ENCODE peak calls at places on chromosome 22, in seven cellular contexts. One of them, this sample, is unnamed.

GRCh38 chr22:38881464-38881871 is 9.5 kb upstream of the CBX6 start:
- DNase-seq in HFFc6: peak
- DNase-seq in lower lobe of right lung: no peak
- DNase-seq in GM06990: no peak
- DNase-seq in bronchial epithelial cell: no peak
- DNase-seq in spleen: no peak
- DNase-seq in CD4-positive, alpha-beta T cell: no peak
- DNase-seq in this sample: no peak

GRCh38 chr22:45207981-45208664 is 32.6 kb downstream of the KIAA0930 start:
- DNase-seq in CD4-positive, alpha-beta T cell: no peak
- DNase-seq in HFFc6: peak
- DNase-seq in bronchial epithelial cell: peak
- DNase-seq in lower lobe of right lung: no peak
- DNase-seq in spleen: peak
- DNase-seq in GM06990: no peak
- DNase-seq in this sample: no peak

GRCh38 chr22:50720301-50720845 is 17.6 kb upstream of the ACR start:
- DNase-seq in bronchial epithelial cell: no peak
- DNase-seq in spleen: no peak
- DNase-seq in HFFc6: no peak
- DNase-seq in GM06990: no peak
- DNase-seq in CD4-positive, alpha-beta T cell: no peak
- DNase-seq in lower lobe of right lung: no peak
- DNase-seq in this sample: no peak

GRCh38 chr22:46942816-46943783 is 180.7 kb downstream of the TBC1D22A start:
- DNase-seq in CD4-positive, alpha-beta T cell: no peak
- DNase-seq in spleen: peak
- DNase-seq in GM06990: no peak
- DNase-seq in HFFc6: no peak
- DNase-seq in bronchial epithelial cell: no peak
- DNase-seq in lower lobe of right lung: peak
- DNase-seq in this sample: no peak

GRCh38 chr22:50343541-50343935 is 411 bp downstream of the PPP6R2 start:
- DNase-seq in HFFc6: no peak
- DNase-seq in bronchial epithelial cell: no peak
- DNase-seq in spleen: no peak
- DNase-seq in GM06990: no peak
- DNase-seq in CD4-positive, alpha-beta T cell: no peak
- DNase-seq in lower lobe of right lung: no peak
- DNase-seq in this sample: no peak

GRCh38 chr22:49621601-49622210 is 206.0 kb downstream of the BRD1 start:
- DNase-seq in HFFc6: no peak
- DNase-seq in lower lobe of right lung: no peak
- DNase-seq in GM06990: no peak
- DNase-seq in CD4-positive, alpha-beta T cell: no peak
- DNase-seq in spleen: peak
- DNase-seq in bronchial epithelial cell: no peak
- DNase-seq in this sample: no peak

GRCh38 chr22:49763696-49764095 is 64.0 kb downstream of the BRD1 start:
- DNase-seq in GM06990: no peak
- DNase-seq in CD4-positive, alpha-beta T cell: no peak
- DNase-seq in HFFc6: no peak
- DNase-seq in lower lobe of right lung: peak
- DNase-seq in spleen: peak
- DNase-seq in bronchial epithelial cell: no peak
- DNase-seq in this sample: no peak

GRCh38 chr22:48894064-48894671 is 933.5 kb downstream of the BRD1 start:
- DNase-seq in bronchial epithelial cell: no peak
- DNase-seq in CD4-positive, alpha-beta T cell: no peak
- DNase-seq in lower lobe of right lung: no peak
- DNase-seq in spleen: peak
- DNase-seq in GM06990: no peak
- DNase-seq in HFFc6: no peak
- DNase-seq in this sample: no peak

GRCh38 chr22:21443735-21444421 is 23.3 kb upstream of the TMEM191C start:
- DNase-seq in CD4-positive, alpha-beta T cell: no peak
- DNase-seq in GM06990: no peak
- DNase-seq in lower lobe of right lung: no peak
- DNase-seq in bronchial epithelial cell: no peak
- DNase-seq in spleen: peak
- DNase-seq in HFFc6: no peak
- DNase-seq in this sample: no peak

GRCh38 chr22:43848366-43849171 is 13.7 kb downstream of the SULT4A1 start:
- DNase-seq in bronchial epithelial cell: peak
- DNase-seq in spleen: peak
- DNase-seq in GM06990: no peak
- DNase-seq in CD4-positive, alpha-beta T cell: no peak
- DNase-seq in HFFc6: no peak
- DNase-seq in lower lobe of right lung: no peak
- DNase-seq in this sample: no peak

GRCh38 chr22:35043251-35043931 is 22.6 kb upstream of the ISX start:
- DNase-seq in spleen: no peak
- DNase-seq in lower lobe of right lung: no peak
- DNase-seq in bronchial epithelial cell: no peak
- DNase-seq in GM06990: no peak
- DNase-seq in CD4-positive, alpha-beta T cell: no peak
- DNase-seq in HFFc6: no peak
- DNase-seq in this sample: peak

GRCh38 chr22:41367039-41367679 is 14.6 kb upstream of the TEF start:
- DNase-seq in bronchial epithelial cell: peak
- DNase-seq in HFFc6: peak
- DNase-seq in GM06990: no peak
- DNase-seq in spleen: peak
- DNase-seq in lower lobe of right lung: peak
- DNase-seq in CD4-positive, alpha-beta T cell: no peak
- DNase-seq in this sample: no peak

GRCh38 chr22:35312198-35313059 is 12.7 kb downstream of the TOM1 start:
- DNase-seq in spleen: peak
- DNase-seq in HFFc6: peak
- DNase-seq in GM06990: peak
- DNase-seq in CD4-positive, alpha-beta T cell: no peak
- DNase-seq in bronchial epithelial cell: peak
- DNase-seq in lower lobe of right lung: no peak
- DNase-seq in this sample: no peak

GRCh38 chr22:28231423-28231822 is 312.4 kb upstream of the PITPNB start:
- DNase-seq in CD4-positive, alpha-beta T cell: no peak
- DNase-seq in HFFc6: no peak
- DNase-seq in lower lobe of right lung: no peak
- DNase-seq in spleen: no peak
- DNase-seq in GM06990: no peak
- DNase-seq in bronchial epithelial cell: no peak
- DNase-seq in this sample: no peak

GRCh38 chr22:49884075-49884474 is 30.4 kb downstream of the ZBED4 start:
- DNase-seq in HFFc6: no peak
- DNase-seq in bronchial epithelial cell: no peak
- DNase-seq in CD4-positive, alpha-beta T cell: no peak
- DNase-seq in lower lobe of right lung: no peak
- DNase-seq in spleen: peak
- DNase-seq in GM06990: no peak
- DNase-seq in this sample: no peak

GRCh38 chr22:35357883-35358621 is 22.8 kb upstream of the HMOX1 start:
- DNase-seq in GM06990: no peak
- DNase-seq in spleen: no peak
- DNase-seq in HFFc6: peak
- DNase-seq in CD4-positive, alpha-beta T cell: no peak
- DNase-seq in lower lobe of right lung: no peak
- DNase-seq in bronchial epithelial cell: peak
- DNase-seq in this sample: no peak

GRCh38 chr22:41123151-41123550 is 30.8 kb downstream of the EP300 start:
- DNase-seq in spleen: no peak
- DNase-seq in HFFc6: peak
- DNase-seq in GM06990: no peak
- DNase-seq in CD4-positive, alpha-beta T cell: no peak
- DNase-seq in bronchial epithelial cell: peak
- DNase-seq in lower lobe of right lung: no peak
- DNase-seq in this sample: no peak

GRCh38 chr22:42430486-42431125 is 1.6 kb downstream of the NFAM1 start:
- DNase-seq in bronchial epithelial cell: no peak
- DNase-seq in lower lobe of right lung: no peak
- DNase-seq in HFFc6: no peak
- DNase-seq in GM06990: no peak
- DNase-seq in CD4-positive, alpha-beta T cell: no peak
- DNase-seq in spleen: no peak
- DNase-seq in this sample: no peak

GRCh38 chr22:42993651-42994275 is 21.2 kb downstream of the PACSIN2 start:
- DNase-seq in spleen: no peak
- DNase-seq in bronchial epithelial cell: peak
- DNase-seq in GM06990: no peak
- DNase-seq in HFFc6: peak
- DNase-seq in lower lobe of right lung: no peak
- DNase-seq in CD4-positive, alpha-beta T cell: no peak
- DNase-seq in this sample: no peak

GRCh38 chr22:50706481-50707125 is 31.4 kb upstream of the ACR start:
- DNase-seq in bronchial epithelial cell: no peak
- DNase-seq in lower lobe of right lung: peak
- DNase-seq in CD4-positive, alpha-beta T cell: no peak
- DNase-seq in HFFc6: no peak
- DNase-seq in GM06990: no peak
- DNase-seq in spleen: peak
- DNase-seq in this sample: no peak

DNA sequence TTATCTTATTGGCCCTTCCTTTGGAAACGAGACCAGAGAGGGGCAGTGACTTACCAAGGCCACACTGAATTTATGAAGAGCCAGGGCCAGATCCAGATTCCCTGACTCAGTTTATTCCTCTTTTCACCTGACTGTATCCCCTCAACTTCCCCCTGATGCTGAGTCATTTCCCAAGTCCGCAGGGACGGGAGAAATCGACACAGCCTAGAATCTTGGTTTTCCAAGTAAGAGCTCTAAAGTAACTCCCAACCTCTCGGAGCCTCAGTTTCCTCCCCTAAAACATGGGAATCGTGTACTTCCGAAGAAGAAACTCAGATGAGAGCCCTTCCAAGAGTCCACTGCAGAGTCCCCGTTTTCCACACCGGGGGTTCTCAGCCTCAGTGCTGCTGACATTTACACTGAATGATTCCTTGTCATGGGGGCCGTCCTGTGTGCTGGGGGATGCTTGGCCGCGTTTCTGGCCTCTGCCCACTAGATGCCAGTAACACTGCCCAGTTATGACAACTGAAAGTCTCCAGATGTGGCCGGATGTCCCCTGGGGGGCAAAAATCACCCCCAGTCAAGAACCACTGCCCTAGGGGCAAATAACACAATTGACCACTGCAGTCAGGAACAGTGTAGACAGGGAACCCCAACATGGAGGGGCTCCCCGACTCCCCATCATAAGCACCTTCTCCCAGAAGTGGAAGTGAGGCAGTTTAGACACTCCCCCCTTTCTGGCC is 11.2 kb downstream of the MPST start:
- DNase-seq in spleen: no peak
- DNase-seq in HFFc6: no peak
- DNase-seq in CD4-positive, alpha-beta T cell: no peak
- DNase-seq in lower lobe of right lung: no peak
- DNase-seq in bronchial epithelial cell: no peak
- DNase-seq in GM06990: no peak
- DNase-seq in this sample: no peak
- TF ChIP-seq CTCF in spleen: no peak
- TF ChIP-seq CTCF in HFFc6: no peak
- TF ChIP-seq CTCF in CD4-positive, alpha-beta T cell: no peak
- TF ChIP-seq CTCF in lower lobe of right lung: no peak
- TF ChIP-seq CTCF in bronchial epithelial cell: no peak
- TF ChIP-seq CTCF in GM06990: peak
- TF ChIP-seq CTCF in this sample: no peak

DNA sequence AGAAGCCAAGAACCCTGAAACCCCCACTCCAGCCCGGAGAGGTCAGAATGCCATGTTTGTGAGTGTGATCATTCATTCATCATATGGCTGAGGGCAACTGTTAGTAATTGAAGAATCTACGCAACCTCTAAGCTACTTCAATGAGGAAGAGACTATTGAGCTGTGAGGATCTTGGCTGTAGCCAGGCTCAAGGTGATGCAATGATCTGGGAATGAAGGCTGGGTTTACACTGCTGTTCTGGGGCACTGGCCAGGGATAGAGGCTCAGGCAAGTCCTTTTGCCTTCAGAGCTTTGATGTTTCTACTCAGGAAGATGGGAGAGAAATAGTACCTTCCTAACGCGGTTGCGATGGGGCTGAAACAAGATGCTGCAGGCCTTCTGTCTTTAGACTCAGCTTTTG is 12.9 kb downstream of the CRYBB2 start:
- DNase-seq in HFFc6: no peak
- DNase-seq in GM06990: no peak
- DNase-seq in lower lobe of right lung: no peak
- DNase-seq in bronchial epithelial cell: peak
- DNase-seq in spleen: no peak
- DNase-seq in CD4-positive, alpha-beta T cell: no peak
- DNase-seq in this sample: no peak
- TF ChIP-seq CTCF in HFFc6: no peak
- TF ChIP-seq CTCF in GM06990: no peak
- TF ChIP-seq CTCF in lower lobe of right lung: no peak
- TF ChIP-seq CTCF in bronchial epithelial cell: no peak
- TF ChIP-seq CTCF in spleen: no peak
- TF ChIP-seq CTCF in CD4-positive, alpha-beta T cell: no peak
- TF ChIP-seq CTCF in this sample: no peak

GRCh38 chr22:37318255-37319109 is 36.2 kb downstream of the CYTH4 start:
- DNase-seq in bronchial epithelial cell: no peak
- DNase-seq in HFFc6: no peak
- DNase-seq in lower lobe of right lung: no peak
- DNase-seq in spleen: no peak
- DNase-seq in GM06990: no peak
- DNase-seq in CD4-positive, alpha-beta T cell: no peak
- DNase-seq in this sample: no peak
- TF ChIP-seq CTCF in bronchial epithelial cell: no peak
- TF ChIP-seq CTCF in HFFc6: peak
- TF ChIP-seq CTCF in lower lobe of right lung: no peak
- TF ChIP-seq CTCF in spleen: no peak
- TF ChIP-seq CTCF in GM06990: no peak
- TF ChIP-seq CTCF in CD4-positive, alpha-beta T cell: no peak
- TF ChIP-seq CTCF in this sample: no peak

DNA sequence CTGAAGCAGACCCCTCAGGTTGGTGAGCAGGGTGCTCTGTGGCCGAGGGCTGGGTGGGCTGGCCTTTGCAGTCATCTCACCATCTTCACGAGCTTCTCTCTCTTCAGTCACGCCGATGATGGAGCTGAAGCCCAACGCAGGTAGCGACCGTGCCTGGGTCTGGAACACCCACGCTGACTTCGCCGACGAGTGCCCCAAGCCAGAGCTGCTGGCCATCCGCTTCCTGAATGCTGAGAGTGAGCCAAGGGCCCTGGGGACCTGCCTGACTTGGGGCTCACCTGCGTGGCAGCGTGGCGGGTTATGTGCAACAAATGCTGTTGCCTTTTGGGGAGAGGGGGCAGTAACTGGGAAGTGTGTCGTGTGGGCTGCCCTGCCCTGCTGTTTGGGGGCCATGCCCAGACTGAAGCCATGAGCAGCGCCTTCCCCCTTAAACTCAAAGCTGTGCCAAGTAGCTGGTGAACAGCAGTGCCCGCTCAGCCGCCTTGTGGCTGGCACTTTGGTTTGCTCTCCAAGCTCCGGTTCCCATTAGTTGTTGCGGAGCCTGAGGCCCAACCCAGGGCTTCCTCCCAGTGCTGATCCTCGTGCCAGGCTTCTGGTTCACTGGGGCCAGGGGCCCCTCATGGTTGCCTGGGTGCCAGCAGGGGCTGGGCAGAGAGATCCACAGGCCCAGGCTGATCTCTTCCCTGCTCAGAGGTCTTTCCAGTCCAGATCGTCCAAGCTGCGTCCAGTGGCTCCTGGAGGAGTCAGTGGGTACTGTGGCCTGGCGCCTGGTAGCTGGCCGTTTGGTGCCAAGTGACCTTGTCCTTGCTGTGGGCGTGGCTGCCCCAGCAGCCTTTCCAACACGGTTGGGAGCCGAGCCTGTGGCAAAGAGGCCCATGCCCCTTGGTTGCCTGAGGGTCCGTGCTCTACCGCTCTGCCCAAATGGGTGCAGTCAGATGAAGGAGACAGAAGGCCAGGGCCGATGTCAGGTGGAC is 6.1 kb upstream of the ZDHHC8 start:
- DNase-seq in spleen: no peak
- DNase-seq in HFFc6: no peak
- DNase-seq in bronchial epithelial cell: no peak
- DNase-seq in GM06990: no peak
- DNase-seq in lower lobe of right lung: no peak
- DNase-seq in CD4-positive, alpha-beta T cell: no peak
- DNase-seq in this sample: no peak
- TF ChIP-seq CTCF in spleen: no peak
- TF ChIP-seq CTCF in HFFc6: no peak
- TF ChIP-seq CTCF in bronchial epithelial cell: no peak
- TF ChIP-seq CTCF in GM06990: no peak
- TF ChIP-seq CTCF in lower lobe of right lung: no peak
- TF ChIP-seq CTCF in CD4-positive, alpha-beta T cell: no peak
- TF ChIP-seq CTCF in this sample: no peak

This sample was measured in GM20000.